ENCODE peak calls at places on chromosomes 7 and 10, in four cellular contexts. N is gastrocnemius medialis, D is K562, F is body of pancreas. X is an unnamed sample. For H3K4me1, the result is how much of the 10 kb centered on the place peaks cover.

GRCh38 chr10:79375321-79376077 is 28.2 kb downstream of the PPIF start:
- DNase-seq in F (no peak), N (no peak), D (no peak), X (no peak)

GRCh38 chr7:33831389-33832118 is 73.8 kb upstream of the BMPER start:
- DNase-seq in N (peak), F (no peak), D (no peak), X (no peak)

GRCh38 chr10:121615401-121615800 is 17.2 kb upstream of the FGFR2 start:
- DNase-seq in N (no peak), D (no peak), F (no peak), X (no peak)

GRCh38 chr7:388961-389701 is 99.2 kb downstream of the FOXL3 start:
- DNase-seq in N (no peak), F (peak), D (no peak), X (peak)

GRCh38 chr10:4353964-4354363 is 472.0 kb upstream of the AKR1E2 start:
- DNase-seq in N (no peak), F (no peak), D (no peak), X (no peak)

GRCh38 chr10:133276435-133277201 is at the start of gene ADAM8:
- DNase-seq in D (peak), F (no peak), N (no peak), X (peak)

GRCh38 chr7:151233111-151233701 is 923 bp downstream of the CHPF2 start:
- DNase-seq in D (peak), F (peak), N (no peak), X (no peak)

GRCh38 chr10:93379366-93380042 is 102.6 kb downstream of the MYOF start:
- DNase-seq in D (no peak), N (no peak), F (no peak), X (no peak)

GRCh38 chr7:50379082-50379481 is 71.1 kb downstream of the FIGNL1 start:
- DNase-seq in N (no peak), D (no peak), F (no peak), X (no peak)

GRCh38 chr10:102779680-102780079 is 35.9 kb downstream of the WBP1L start:
- DNase-seq in N (peak), D (peak), F (no peak), X (no peak)

GRCh38 chr10:119441151-119441821 is 101.2 kb downstream of the RGS10 start:
- DNase-seq in D (no peak), F (no peak), N (no peak), X (no peak)

GRCh38 chr7:106112972-106113421 is 885 bp upstream of the SYPL1 start:
- DNase-seq in N (no peak), D (no peak), F (no peak), X (no peak)

GRCh38 chr7:42460948-42461347 is 223.9 kb upstream of the GLI3 start:
- DNase-seq in F (no peak), N (no peak), D (no peak), X (no peak)

GRCh38 chr7:130367088-130367755 is 13.1 kb upstream of the CPA1 start:
- DNase-seq in F (no peak), D (peak), N (no peak), X (no peak)

GRCh38 chr10:61280303-61280702 is 172.9 kb downstream of the TMEM26 start:
- DNase-seq in F (no peak), N (no peak), D (no peak), X (no peak)

GRCh38 chr10:58622286-58622685 is 109.6 kb downstream of the BICC1 start:
- DNase-seq in N (no peak), D (no peak), F (no peak), X (no peak)

GRCh38 chr10:42769653-42770052 is 12.9 kb upstream of the BMS1 start:
- DNase-seq in F (peak), N (no peak), D (peak), X (no peak)

GRCh38 chr10:44974628-44975431 is 3.8 kb downstream of the DEPP1 start:
- DNase-seq in D (peak), N (peak), F (peak), X (peak)
- TF ChIP-seq POLR2A in D (peak), N (peak), F (peak), X (no peak)

GRCh38 chr10:124894569-124895215 is 47.2 kb upstream of the ZRANB1 start:
- DNase-seq in N (no peak), D (no peak), F (no peak), X (no peak)

GRCh38 chr10:124892905-124893304 is 49.0 kb upstream of the ZRANB1 start:
- DNase-seq in D (no peak), N (no peak), F (no peak), X (no peak)

GRCh38 chr10:124888262-124888661 is 53.7 kb upstream of the ZRANB1 start:
- DNase-seq in N (no peak), F (no peak), D (no peak), X (no peak)

GRCh38 chr10:124890225-124890624 is 51.7 kb upstream of the ZRANB1 start:
- DNase-seq in N (no peak), D (no peak), F (no peak), X (no peak)

GRCh38 chr10:124892031-124892430 is 49.9 kb upstream of the ZRANB1 start:
- DNase-seq in N (no peak), F (no peak), D (no peak), X (no peak)
- H3K4me1 ChIP-seq in N (under half), F (under half), D (under half), X (under half)

DNA sequence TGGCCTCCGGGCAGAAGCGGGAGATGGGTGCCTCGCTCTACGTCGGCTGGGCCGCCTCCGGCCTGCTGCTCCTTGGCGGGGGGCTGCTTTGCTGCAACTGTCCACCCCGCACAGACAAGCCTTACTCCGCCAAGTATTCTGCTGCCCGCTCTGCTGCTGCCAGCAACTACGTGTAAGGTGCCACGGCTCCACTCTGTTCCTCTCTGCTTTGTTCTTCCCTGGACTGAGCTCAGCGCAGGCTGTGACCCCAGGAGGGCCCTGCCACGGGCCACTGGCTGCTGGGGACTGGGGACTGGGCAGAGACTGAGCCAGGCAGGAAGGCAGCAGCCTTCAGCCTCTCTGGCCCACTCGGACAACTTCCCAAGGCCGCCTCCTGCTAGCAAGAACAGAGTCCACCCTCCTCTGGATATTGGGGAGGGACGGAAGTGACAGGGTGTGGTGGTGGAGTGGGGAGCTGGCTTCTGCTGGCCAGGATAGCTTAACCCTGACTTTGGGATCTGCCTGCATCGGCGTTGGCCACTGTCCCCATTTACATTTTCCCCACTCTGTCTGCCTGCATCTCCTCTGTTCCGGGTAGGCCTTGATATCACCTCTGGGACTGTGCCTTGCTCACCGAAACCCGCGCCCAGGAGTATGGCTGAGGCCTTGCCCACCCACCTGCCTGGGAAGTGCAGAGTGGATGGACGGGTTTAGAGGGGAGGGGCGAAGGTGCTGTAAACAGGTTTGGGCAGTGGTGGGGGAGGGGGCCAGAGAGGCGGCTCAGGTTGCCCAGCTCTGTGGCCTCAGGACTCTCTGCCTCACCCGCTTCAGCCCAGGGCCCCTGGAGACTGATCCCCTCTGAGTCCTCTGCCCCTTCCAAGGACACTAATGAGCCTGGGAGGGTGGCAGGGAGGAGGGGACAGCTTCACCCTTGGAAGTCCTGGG is 1.1 kb downstream of the CLDN4 start:
- DNase-seq in N (no peak), D (no peak), F (peak), X (peak)
- TF ChIP-seq POLR2A in N (no peak), D (no peak), F (peak), X (no peak)

DNA sequence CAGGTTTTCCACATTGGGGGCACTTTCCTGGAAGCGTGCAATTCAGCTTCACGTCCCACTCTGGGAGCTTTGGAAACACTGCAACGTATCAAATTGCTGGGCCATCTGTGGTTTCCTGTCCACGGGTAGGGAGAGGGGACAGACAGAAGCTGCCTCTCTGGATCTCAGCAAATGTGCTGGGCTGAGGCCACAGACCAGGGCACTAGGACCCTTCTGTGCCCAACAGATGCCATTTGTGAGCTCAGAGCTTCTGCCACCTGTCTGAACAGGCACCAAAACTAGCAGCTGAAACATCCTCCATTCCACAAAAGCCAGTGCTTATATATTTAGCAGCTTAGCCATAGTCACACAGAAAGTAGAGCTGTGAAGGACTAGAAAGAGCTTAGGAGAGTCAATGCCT is 40.9 kb upstream of the FRMD4A start:
- DNase-seq in F (no peak), N (no peak), D (no peak), X (no peak)
- H3K4me1 ChIP-seq in F (under half), N (under half), D (under half), X (under half)

GRCh38 chr10:73744690-73744994 is 470 bp downstream of the SEC24C start:
- DNase-seq in D (no peak), N (peak), F (peak), X (no peak)

GRCh38 chr10:73742454-73742734 is 1.8 kb upstream of the SEC24C start:
- DNase-seq in D (no peak), N (no peak), F (no peak), X (no peak)

GRCh38 chr10:73743327-73743904 is 756 bp upstream of the SEC24C start:
- DNase-seq in D (no peak), F (no peak), N (no peak), X (no peak)

GRCh38 chr10:73746721-73747120 is 2.5 kb downstream of the SEC24C start:
- DNase-seq in F (no peak), N (no peak), D (no peak), X (peak)

DNA sequence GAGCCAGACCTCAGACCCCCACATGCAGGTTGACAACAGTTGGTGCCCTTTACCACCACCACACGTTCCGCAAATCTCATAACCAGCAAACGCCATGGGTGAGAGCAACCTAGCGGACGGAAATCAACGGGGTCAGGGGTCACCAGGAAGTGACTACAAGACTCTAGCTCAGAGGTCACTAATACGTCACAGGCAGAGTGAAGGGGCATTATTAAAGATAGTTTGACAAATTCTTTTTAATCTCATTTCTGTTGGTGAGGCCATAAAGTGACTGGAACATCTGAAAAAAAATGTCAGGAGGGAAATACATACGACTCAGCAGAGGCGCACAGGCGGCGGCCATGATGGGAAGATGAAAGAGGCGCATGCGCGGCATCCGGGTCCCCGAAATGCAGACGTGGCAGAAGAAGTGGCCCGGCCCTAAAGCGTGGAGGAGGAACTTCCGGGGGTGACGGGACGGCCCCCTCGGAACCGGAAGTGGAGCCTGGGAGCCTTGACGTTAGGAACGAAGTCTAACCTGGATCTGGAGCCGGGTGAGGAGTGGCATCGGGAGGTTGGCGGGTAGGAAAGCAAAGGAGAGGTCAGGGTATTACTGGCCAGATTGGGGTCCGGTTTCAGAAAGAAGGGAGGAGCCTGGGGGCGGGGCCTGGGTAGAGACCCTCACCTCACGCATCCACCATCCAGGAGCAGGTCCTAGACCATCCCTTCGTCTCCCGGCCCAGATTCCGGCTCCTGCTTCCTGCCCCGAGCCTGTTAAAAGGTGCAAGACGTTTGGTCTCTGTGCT is at the start of gene SEC24C:
- DNase-seq in N (peak), D (peak), F (peak), X (peak)
- TF ChIP-seq POLR2A in N (peak), D (peak), F (peak), X (peak)

DNA sequence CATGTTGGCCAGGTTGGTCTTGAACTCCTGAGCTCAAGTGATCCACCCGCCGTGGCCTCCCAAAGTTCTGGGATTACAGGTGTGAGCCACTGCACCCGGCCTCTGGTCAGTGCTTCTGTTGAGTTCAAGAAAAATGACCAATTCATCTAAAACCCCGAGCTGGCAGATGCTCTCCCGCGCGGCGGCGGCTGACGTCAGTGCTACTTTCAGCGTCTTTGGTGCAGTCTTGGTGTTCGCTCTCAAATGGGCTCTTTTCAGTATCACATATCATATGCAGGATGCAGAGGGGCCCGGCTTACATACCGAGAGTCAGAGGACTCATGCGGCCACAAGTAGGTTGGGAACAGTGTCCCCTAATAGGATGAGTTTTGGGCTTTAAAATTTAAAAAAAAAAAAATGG is 125.9 kb downstream of the CUX1 start:
- DNase-seq in N (no peak), F (no peak), D (no peak), X (no peak)
- H3K4me1 ChIP-seq in N (half or more), F (under half), D (under half), X (under half)

DNA sequence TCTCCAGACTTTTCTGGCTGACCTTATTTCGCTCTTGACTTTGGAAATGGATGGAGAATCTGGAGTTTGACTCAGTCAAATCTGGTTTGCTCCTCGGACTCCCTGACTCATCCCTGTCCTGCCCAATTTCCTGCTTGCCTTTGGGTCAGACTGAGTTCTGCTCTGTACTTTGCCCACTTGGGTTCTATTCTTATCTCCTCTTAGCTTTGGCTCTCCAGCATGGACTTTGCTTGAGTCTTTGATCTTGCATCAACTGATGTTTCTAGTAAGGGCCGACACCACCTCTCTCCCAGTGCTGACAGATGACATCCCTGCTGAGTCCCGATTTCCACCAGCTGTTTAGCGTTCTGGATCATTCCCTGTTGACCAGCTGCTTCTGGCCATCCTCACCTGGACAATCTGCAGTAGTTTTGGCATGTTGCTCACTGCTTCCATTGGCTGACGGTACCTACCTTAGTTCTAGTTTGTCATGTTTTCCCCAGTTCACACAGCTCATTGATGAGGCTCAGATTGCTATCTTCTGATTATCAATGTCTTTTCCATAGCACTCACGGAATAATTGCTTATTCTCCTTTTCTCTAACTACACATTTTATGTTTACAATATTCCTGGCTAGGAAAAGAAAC is 335.4 kb downstream of the SUGCT start:
- DNase-seq in F (no peak), D (no peak), N (no peak), X (no peak)
- TF ChIP-seq POLR2A in F (no peak), D (no peak), N (no peak), X (no peak)

GRCh38 chr7:1917221-1918062 is 247.4 kb downstream of the ELFN1 start:
- DNase-seq in D (no peak), F (no peak), N (no peak), X (no peak)
- H3K4me1 ChIP-seq in D (half or more), F (under half), N (under half), X (half or more)

GRCh38 chr10:77699080-77699645 is 61.6 kb upstream of the KCNMA1 start:
- DNase-seq in D (no peak), N (no peak), F (no peak), X (no peak)
- TF ChIP-seq POLR2A in D (no peak), N (no peak), F (no peak), X (no peak)